ENCODE peak calls at places on chromosomes 4 and X, in seven cellular contexts. A is right lobe of liver, P is PC-3, L is upper lobe of right lung, B is foreskin fibroblast, Z is OCI-LY7, E is Peyer's patch. D is an unnamed sample.

GRCh38 chrX:78997870-78998558 is 52.8 kb downstream of the P2RY10 start:
- DNase-seq in A (no peak), P (no peak), L (no peak), B (no peak), Z (peak; percentile 73), E (peak; percentile 61), D (no peak)

GRCh38 chr4:121594796-121595526 is 101.8 kb downstream of the ANXA5 start:
- DNase-seq in A (no peak), P (peak; percentile 34), L (no peak), B (peak; percentile 66), Z (no peak), E (no peak), D (peak; percentile 13)

GRCh38 chr4:48954314-48954713 is 31.8 kb upstream of the CWH43 start:
- DNase-seq in A (no peak), P (peak; percentile 57), L (no peak), B (no peak), Z (no peak), E (no peak), D (peak; percentile 34)

GRCh38 chrX:57573754-57574153 is 18.1 kb upstream of the ZXDB start:
- DNase-seq in A (no peak), P (peak; percentile 51), L (no peak), B (no peak), Z (peak; percentile 31), E (no peak), D (peak; percentile 36)

GRCh38 chr4:93842512-93843252 is 14.1 kb downstream of the ATOH1 start:
- DNase-seq in A (no peak), P (no peak), L (no peak), B (no peak), Z (no peak), E (no peak), D (no peak)

GRCh38 chr4:140789752-140790151 is 33.6 kb upstream of the TBC1D9 start:
- DNase-seq in A (no peak), P (peak; percentile 46), L (no peak), B (peak; percentile 17), Z (no peak), E (no peak), D (peak; percentile 13)

GRCh38 chrX:5113128-5113527 is 1115.5 kb downstream of the NLGN4X start:
- DNase-seq in A (no peak), P (peak; percentile 65), L (no peak), B (no peak), Z (peak; percentile 52), E (no peak), D (peak; percentile 0)

GRCh38 chrX:154444755-154445246 is 860 bp downstream of the FAM50A start:
- DNase-seq in A (no peak), P (no peak), L (no peak), B (no peak), Z (no peak), E (no peak), D (no peak)

GRCh38 chr4:56026596-56026995 is 77.9 kb downstream of the CEP135 start:
- DNase-seq in A (no peak), P (peak; percentile 68), L (no peak), B (no peak), Z (no peak), E (no peak), D (no peak)

GRCh38 chrX:39144965-39145364 is 343.7 kb downstream of the MID1IP1 start:
- DNase-seq in A (no peak), P (no peak), L (no peak), B (no peak), Z (peak; percentile 69), E (peak; percentile 55), D (no peak)

GRCh38 chr4:98300706-98301105 is 39.5 kb downstream of the RAP1GDS1 start:
- DNase-seq in A (no peak), P (no peak), L (no peak), B (no peak), Z (no peak), E (no peak), D (no peak)

GRCh38 chrX:41922694-41923171 is 621 bp downstream of the CASK start:
- DNase-seq in A (peak; percentile 46), P (peak; percentile 3), L (peak; percentile 65), B (no peak), Z (peak; percentile 47), E (peak; percentile 64), D (peak; percentile 10)

GRCh38 chr4:157075811-157076577 is at the start of gene GLRB:
- DNase-seq in A (no peak), P (peak; percentile 38), L (peak; percentile 68), B (peak; percentile 11), Z (no peak), E (no peak), D (peak; percentile 5)

GRCh38 chr4:80322716-80323115 is 12.8 kb upstream of the CFAP299 start:
- DNase-seq in A (no peak), P (peak; percentile 68), L (no peak), B (no peak), Z (peak; percentile 8), E (no peak), D (peak; percentile 66)

GRCh38 chr4:10582059-10582686 is 102.4 kb downstream of the CLNK start:
- DNase-seq in A (no peak), P (peak; percentile 63), L (no peak), B (peak; percentile 41), Z (peak; percentile 22), E (peak; percentile 62), D (peak; percentile 80)
- TF ChIP-seq CTCF in A (peak; percentile 82), P (peak; percentile 83), L (peak; percentile 78), B (peak; percentile 82), Z (peak; percentile 87), E (peak; percentile 74), D (peak; percentile 98)

DNA sequence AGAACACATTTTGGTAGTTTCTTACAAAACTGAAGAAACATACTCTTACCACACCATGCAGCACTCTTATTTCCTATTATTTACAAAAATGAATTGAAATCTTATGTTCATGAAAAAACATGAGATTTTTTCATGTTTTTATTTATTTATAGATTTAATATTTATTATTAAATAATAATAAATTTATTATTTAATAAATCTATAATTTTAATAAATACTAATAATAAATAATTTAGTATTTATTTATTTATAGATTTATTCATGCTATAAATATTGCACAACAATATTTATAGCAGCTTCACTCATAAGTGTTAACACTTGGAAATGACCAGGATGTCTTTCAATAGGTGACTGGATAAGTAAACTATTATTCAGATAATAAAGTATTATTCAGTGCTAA is 91.6 kb upstream of the CPXCR1 start:
- DNase-seq in A (no peak), P (no peak), L (no peak), B (no peak), Z (no peak), E (no peak), D (no peak)
- H3K4me3 ChIP-seq in A (no peak overlapping the region), P (no peak overlapping the region), L (no peak overlapping the region), B (no peak overlapping the region), Z (no peak overlapping the region), E (no peak overlapping the region), D (no peak overlapping the region)

GRCh38 chrX:68498508-68499379 is at the start of gene YIPF6:
- DNase-seq in A (peak; percentile 82), P (peak; percentile 79), L (peak; percentile 89), B (peak; percentile 62), Z (peak; percentile 75), E (peak; percentile 85), D (peak; percentile 71)

GRCh38 chrX:68492583-68492982 is 6.3 kb upstream of the YIPF6 start:
- DNase-seq in A (no peak), P (no peak), L (no peak), B (no peak), Z (no peak), E (no peak), D (no peak)

GRCh38 chrX:68500105-68500504 is 1.3 kb downstream of the YIPF6 start:
- DNase-seq in A (no peak), P (no peak), L (no peak), B (no peak), Z (no peak), E (no peak), D (no peak)

GRCh38 chrX:68503830-68504229 is 5.0 kb downstream of the YIPF6 start:
- DNase-seq in A (no peak), P (peak; percentile 37), L (no peak), B (no peak), Z (no peak), E (no peak), D (peak; percentile 23)

DNA sequence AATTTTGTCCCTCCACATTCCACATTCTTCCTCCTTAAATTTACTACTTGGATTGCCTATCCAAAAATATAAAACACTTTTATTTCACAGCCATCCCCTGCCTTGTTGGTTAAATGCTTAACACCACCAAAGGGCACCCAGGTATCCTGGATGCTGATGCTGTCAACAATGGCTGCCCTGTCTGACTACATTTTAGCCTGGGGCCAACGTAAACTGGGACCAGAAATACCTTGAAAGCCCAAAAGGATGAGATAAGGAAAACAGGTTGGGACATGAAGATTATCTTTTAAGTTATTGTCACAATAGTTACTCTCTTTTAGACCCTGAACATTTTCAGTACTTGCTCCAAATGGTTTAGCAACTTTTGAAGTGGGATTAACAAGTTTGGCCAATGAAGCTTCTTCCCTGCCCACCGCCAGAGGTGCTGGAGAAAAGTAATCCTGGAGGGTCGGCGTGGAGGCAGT is 775 bp upstream of the YIPF6 start:
- DNase-seq in A (no peak), P (peak; percentile 7), L (no peak), B (no peak), Z (peak; percentile 12), E (no peak), D (peak; percentile 41)
- TF ChIP-seq CTCF in A (no peak), P (peak; percentile 30), L (peak; percentile 7), B (no peak), Z (no peak), E (no peak), D (peak; percentile 34)

DNA sequence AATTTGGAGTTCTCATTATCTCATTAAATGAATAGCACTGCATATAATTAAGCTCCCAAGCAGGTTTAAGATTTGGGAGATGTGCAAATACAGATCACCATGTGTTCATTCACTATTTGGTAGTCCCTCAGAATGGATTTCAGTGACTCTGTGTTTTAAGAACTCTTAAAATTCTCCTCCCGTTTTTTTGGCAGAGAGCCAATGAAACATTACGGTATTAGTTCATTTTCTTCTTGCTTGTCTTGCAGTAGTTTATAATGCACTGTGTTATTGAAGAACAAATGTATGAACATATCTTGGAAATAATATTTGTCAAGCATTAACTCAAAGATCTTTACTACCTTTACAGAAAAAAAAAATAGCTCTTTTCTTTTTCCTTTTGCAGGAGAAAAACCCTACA is 32.7 kb downstream of the KLF3 start:
- DNase-seq in A (no peak), P (no peak), L (no peak), B (no peak), Z (no peak), E (no peak), D (peak; percentile 48)
- H3K4me3 ChIP-seq in A (no peak overlapping the region), P (no peak overlapping the region), L (no peak overlapping the region), B (no peak overlapping the region), Z (no peak overlapping the region), E (no peak overlapping the region), D (no peak overlapping the region)

GRCh38 chr4:15779336-15779735 is 1.2 kb downstream of the CD38 start:
- DNase-seq in A (peak; percentile 74), P (peak; percentile 52), L (peak; percentile 70), B (peak; percentile 51), Z (no peak), E (peak; percentile 65), D (peak; percentile 83)
- TF ChIP-seq CTCF in A (peak; percentile 44), P (peak; percentile 53), L (peak; percentile 21), B (peak; percentile 38), Z (peak; percentile 42), E (peak; percentile 18), D (peak; percentile 76)

DNA sequence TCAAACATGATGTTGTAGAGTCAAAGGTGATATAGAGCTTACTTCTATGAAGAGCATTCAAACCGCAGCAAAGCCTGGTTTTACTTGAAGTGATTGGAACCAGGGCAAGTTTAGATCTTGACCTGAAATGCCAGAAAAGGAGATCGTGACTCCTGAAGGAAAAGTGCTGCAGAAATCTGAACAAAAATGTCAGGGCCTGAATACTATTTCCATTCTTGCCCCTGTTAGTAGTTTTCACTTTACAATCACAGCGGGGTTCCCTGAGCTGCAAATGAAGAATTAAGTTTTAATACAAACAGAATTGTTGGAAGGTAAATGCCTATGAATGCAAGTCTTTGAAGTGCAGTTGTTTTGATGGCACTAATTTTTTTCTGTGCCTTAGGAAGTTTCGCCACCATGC is 4.1 kb downstream of the SLIT2 start:
- DNase-seq in A (no peak), P (no peak), L (no peak), B (no peak), Z (no peak), E (no peak), D (peak; percentile 26)
- H3K4me3 ChIP-seq in A (no peak overlapping the region), P (peak overlapping the region; percentile 96), L (peak overlapping the region; percentile 58), B (peak overlapping the region; percentile 98), Z (no peak overlapping the region), E (no peak overlapping the region), D (peak overlapping the region; percentile 73)

D was measured in choroid plexus epithelial cell.